ENCODE peak calls at places on chromosome 10, in ten cellular contexts. I is lower leg skin, R is AG09309, W is fibroblast of pulmonary artery, B is GM12865, E is GM23338, Y is neural progenitor cell, X is A673, N is suprapubic skin, U is kidney. A is an unnamed sample.
A peak's percentile ranks its signal among the peaks of the same experiment; 100 is the strongest.

GRCh38 chr10:125161570-125162139 is 1.3 kb upstream of the CTBP2 start:
- DNase-seq in I (no peak), R (no peak), W (no peak), B (peak; percentile 20), E (no peak), Y (no peak), X (no peak), N (peak; percentile 81), U (no peak), A (peak; percentile 59)

GRCh38 chr10:43059336-43059720 is 17.5 kb upstream of the RET start:
- DNase-seq in I (no peak), R (no peak), W (no peak), B (no peak), E (no peak), Y (no peak), X (no peak), N (no peak), U (peak; percentile 38), A (no peak)

GRCh38 chr10:93208717-93209464 is 135.2 kb downstream of the CYP26A1 start:
- DNase-seq in I (no peak), R (no peak), W (peak; percentile 4), B (no peak), E (no peak), Y (no peak), X (no peak), N (no peak), U (no peak), A (peak; percentile 53)

GRCh38 chr10:91798736-91799579 is 732 bp downstream of the TNKS2 start:
- DNase-seq in I (no peak), R (no peak), W (peak; percentile 49), B (peak; percentile 60), E (peak; percentile 67), Y (peak; percentile 16), X (peak; percentile 68), N (peak; percentile 80), U (peak; percentile 83), A (peak; percentile 56)

GRCh38 chr10:28839600-28840007 is 162.3 kb downstream of the BAMBI start:
- DNase-seq in I (no peak), R (no peak), W (peak; percentile 77), B (no peak), E (no peak), Y (no peak), X (no peak), N (no peak), U (no peak), A (peak; percentile 27)

GRCh38 chr10:101231092-101231491 is 1.8 kb upstream of the LBX1 start:
- DNase-seq in I (no peak), R (no peak), W (no peak), B (no peak), E (no peak), Y (no peak), X (no peak), N (no peak), U (no peak), A (no peak)

GRCh38 chr10:124117511-124117785 is 24.1 kb upstream of the CHST15 start:
- DNase-seq in I (no peak), R (no peak), W (no peak), B (no peak), E (no peak), Y (no peak), X (no peak), N (no peak), U (peak; percentile 51), A (no peak)

GRCh38 chr10:126062132-126063032 is 166.0 kb downstream of the FANK1 start:
- DNase-seq in I (peak; percentile 87), R (peak; percentile 91), W (peak; percentile 96), B (no peak), E (no peak), Y (no peak), X (peak; percentile 35), N (peak; percentile 91), U (peak; percentile 95), A (peak; percentile 99)

GRCh38 chr10:98310721-98311120 is 42.7 kb upstream of the LOXL4 start:
- DNase-seq in I (no peak), R (no peak), W (no peak), B (no peak), E (no peak), Y (no peak), X (no peak), N (no peak), U (no peak), A (no peak)

GRCh38 chr10:75525067-75525466 is 93.6 kb downstream of the LRMDA start:
- DNase-seq in I (no peak), R (no peak), W (no peak), B (no peak), E (no peak), Y (no peak), X (no peak), N (no peak), U (no peak), A (no peak)

GRCh38 chr10:59792812-59793211 is 39.6 kb upstream of the MRLN start:
- DNase-seq in I (no peak), R (no peak), W (no peak), B (no peak), E (no peak), Y (no peak), X (no peak), N (no peak), U (peak; percentile 65), A (no peak)

GRCh38 chr10:89942217-89942616 is 240.8 kb downstream of the KIF20B start:
- DNase-seq in I (no peak), R (no peak), W (no peak), B (peak; percentile 39), E (no peak), Y (no peak), X (no peak), N (no peak), U (no peak), A (no peak)

GRCh38 chr10:91190876-91191580 is 29.4 kb upstream of the PCGF5 start:
- DNase-seq in I (no peak), R (no peak), W (peak; percentile 34), B (peak; percentile 53), E (no peak), Y (no peak), X (no peak), N (no peak), U (no peak), A (peak; percentile 50)

GRCh38 chr10:78813526-78814429 is 255.0 kb upstream of the ZMIZ1 start:
- DNase-seq in I (no peak), R (no peak), W (no peak), B (no peak), E (no peak), Y (no peak), X (no peak), N (no peak), U (no peak), A (no peak)

GRCh38 chr10:118569882-118570252 is 25.6 kb downstream of the PRLHR start:
- DNase-seq in I (no peak), R (no peak), W (no peak), B (no peak), E (no peak), Y (no peak), X (no peak), N (no peak), U (no peak), A (no peak)

GRCh38 chr10:26215923-26216576 is 524 bp upstream of the GAD2 start:
- DNase-seq in I (no peak), R (no peak), W (peak; percentile 0), B (no peak), E (peak; percentile 82), Y (peak; percentile 90), X (peak; percentile 72), N (no peak), U (peak; percentile 60), A (peak; percentile 1)
- H3K4me3 ChIP-seq in I (no peak overlapping the region), R (no peak overlapping the region), W (no peak overlapping the region), B (no peak overlapping the region), E (peak overlapping the region; percentile 75), Y (peak overlapping the region; percentile 44), X (peak overlapping the region; percentile 34), N (peak overlapping the region; percentile 28), U (no peak overlapping the region), A (no peak overlapping the region)

GRCh38 chr10:114403545-114404161 is 649 bp downstream of the AFAP1L2 start:
- DNase-seq in I (no peak), R (no peak), W (no peak), B (peak; percentile 36), E (peak; percentile 78), Y (peak; percentile 75), X (no peak), N (no peak), U (peak; percentile 79), A (no peak)
- TF ChIP-seq CTCF in I (no peak), R (peak; percentile 14), W (peak; percentile 2), B (no peak), E (peak; percentile 48), Y (peak; percentile 51), X (no peak), N (no peak), U (no peak), A (no peak)

DNA sequence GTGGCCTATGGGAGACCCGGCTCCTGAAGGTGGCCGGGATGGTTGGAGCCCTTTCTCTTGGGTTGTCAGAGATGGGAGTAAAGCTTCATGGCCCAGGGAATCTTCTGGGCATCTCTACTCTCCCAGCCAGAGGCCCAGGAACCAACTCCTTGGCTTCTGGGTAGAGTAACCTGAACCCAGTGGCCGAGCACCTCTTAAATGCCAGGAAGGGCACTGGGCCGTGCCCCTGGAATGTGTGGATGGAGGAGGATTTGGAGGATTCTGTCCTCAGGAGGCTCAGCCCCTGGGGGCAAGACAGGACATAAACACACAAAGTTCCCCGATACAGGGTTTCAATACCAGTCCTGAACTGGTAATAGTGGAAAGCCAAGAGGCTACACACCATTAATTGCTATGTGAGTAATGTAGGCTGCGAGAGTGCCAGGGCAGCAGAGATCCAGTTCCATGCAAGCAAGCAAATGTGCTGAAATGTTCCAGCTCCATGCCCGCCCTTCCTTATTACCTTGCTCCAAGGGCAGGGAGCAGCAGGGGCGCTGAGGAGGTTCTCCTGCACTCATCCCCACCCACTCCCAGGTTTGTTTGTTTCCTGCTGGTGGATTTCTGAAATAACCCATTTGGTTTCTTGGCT is 1.2 kb downstream of the PALD1 start:
- DNase-seq in I (no peak), R (no peak), W (no peak), B (no peak), E (peak; percentile 36), Y (no peak), X (no peak), N (no peak), U (no peak), A (no peak)
- H3K4me3 ChIP-seq in I (no peak overlapping the region), R (no peak overlapping the region), W (no peak overlapping the region), B (peak overlapping the region; percentile 80), E (peak overlapping the region; percentile 94), Y (peak overlapping the region; percentile 91), X (peak overlapping the region; percentile 81), N (peak overlapping the region; percentile 73), U (peak overlapping the region; percentile 66), A (no peak overlapping the region)

GRCh38 chr10:31322647-31323046 is 3.6 kb downstream of the ZEB1 start:
- DNase-seq in I (no peak), R (no peak), W (peak; percentile 20), B (peak; percentile 65), E (no peak), Y (peak; percentile 5), X (no peak), N (no peak), U (no peak), A (peak; percentile 47)
- TF ChIP-seq CTCF in I (no peak), R (peak; percentile 44), W (peak; percentile 46), B (peak; percentile 54), E (no peak), Y (no peak), X (peak; percentile 28), N (no peak), U (peak; percentile 18), A (peak; percentile 47)

A was measured in fibroblast of mammary gland.